ENCODE peak calls at places on chromosomes 11 and 22, in eight cellular contexts. K, D, H, S, X, C, M and W are unnamed samples.

GRCh38 chr11:111283945-111284481 is 14.3 kb upstream of the POU2AF3 start:
- DNase-seq in K (peak), D (peak), H (no peak), S (peak), X (no peak), C (peak), M (no peak), W (no peak)

GRCh38 chr11:130924750-130925149 is 8.5 kb upstream of the SNX19 start:
- DNase-seq in K (no peak), D (no peak), H (no peak), S (no peak), X (no peak), C (no peak), M (no peak), W (no peak)

GRCh38 chr11:78040691-78041379 is 17.8 kb upstream of the KCTD14 start:
- DNase-seq in K (no peak), D (no peak), H (no peak), S (no peak), X (no peak), C (no peak), M (no peak), W (no peak)

GRCh38 chr22:40434101-40434500 is 63.7 kb downstream of the SGSM3 start:
- DNase-seq in K (no peak), D (no peak), H (no peak), S (no peak), X (no peak), C (no peak), M (no peak), W (no peak)

GRCh38 chr11:118051611-118052461 is 25.0 kb upstream of the TMPRSS4 start:
- DNase-seq in K (peak), D (no peak), H (no peak), S (no peak), X (peak), C (no peak), M (no peak), W (peak)

GRCh38 chr11:5992604-5993251 is 5.9 kb upstream of the OR52L1 start:
- DNase-seq in K (no peak), D (no peak), H (no peak), S (no peak), X (no peak), C (no peak), M (peak), W (no peak)

GRCh38 chr11:124784051-124784450 is 16.2 kb downstream of the MSANTD2 start:
- DNase-seq in K (no peak), D (no peak), H (no peak), S (no peak), X (no peak), C (no peak), M (no peak), W (no peak)

GRCh38 chr11:11510939-11511338 is 110.9 kb downstream of the GALNT18 start:
- DNase-seq in K (no peak), D (no peak), H (peak), S (peak), X (no peak), C (peak), M (peak), W (no peak)

GRCh38 chr11:64924910-64925284 is 408 bp downstream of the PPP2R5B start:
- DNase-seq in K (no peak), D (no peak), H (no peak), S (no peak), X (no peak), C (no peak), M (peak), W (no peak)

GRCh38 chr22:39308614-39309363 is 10.6 kb downstream of the RPL3 start:
- DNase-seq in K (peak), D (no peak), H (peak), S (no peak), X (no peak), C (peak), M (no peak), W (no peak)

GRCh38 chr22:30870451-30871345 is 97.9 kb downstream of the MORC2 start:
- DNase-seq in K (no peak), D (peak), H (no peak), S (no peak), X (no peak), C (no peak), M (no peak), W (no peak)

GRCh38 chr11:74449369-74449931 is 17.9 kb downstream of the KCNE3 start:
- DNase-seq in K (peak), D (no peak), H (peak), S (no peak), X (no peak), C (no peak), M (peak), W (peak)

GRCh38 chr11:59144096-59144495 is 1.4 kb downstream of the FAM111A start:
- DNase-seq in K (no peak), D (no peak), H (no peak), S (no peak), X (no peak), C (no peak), M (no peak), W (no peak)

GRCh38 chr11:114076974-114077373 is 17.5 kb downstream of the ZBTB16 start:
- DNase-seq in K (no peak), D (no peak), H (no peak), S (no peak), X (no peak), C (no peak), M (peak), W (no peak)

GRCh38 chr11:65274734-65275682 is 13.2 kb downstream of the POLA2 start:
- DNase-seq in K (peak), D (no peak), H (peak), S (peak), X (peak), C (peak), M (peak), W (peak)

GRCh38 chr22:27804683-27805297 is 3.2 kb upstream of the MN1 start:
- DNase-seq in K (peak), D (no peak), H (peak), S (peak), X (peak), C (peak), M (peak), W (peak)

GRCh38 chr11:62985351-62985750 is 584 bp upstream of the SLC22A6 start:
- DNase-seq in K (no peak), D (no peak), H (no peak), S (no peak), X (no peak), C (no peak), M (no peak), W (no peak)

GRCh38 chr11:84714316-84714780 is 912.8 kb downstream of the DLG2 start:
- DNase-seq in K (peak), D (no peak), H (no peak), S (peak), X (no peak), C (no peak), M (peak), W (no peak)

GRCh38 chr22:24536089-24536488 is 18.8 kb downstream of the GUCD1 start:
- DNase-seq in K (no peak), D (no peak), H (no peak), S (no peak), X (no peak), C (no peak), M (no peak), W (no peak)

GRCh38 chr11:15775051-15775541 is 581.2 kb downstream of the SOX6 start:
- DNase-seq in K (no peak), D (peak), H (no peak), S (no peak), X (no peak), C (no peak), M (no peak), W (no peak)

GRCh38 chr11:128628343-128628673 is 41.0 kb upstream of the ETS1 start:
- DNase-seq in K (no peak), D (no peak), H (no peak), S (no peak), X (no peak), C (no peak), M (no peak), W (no peak)

GRCh38 chr11:17564687-17565042 is 17.6 kb downstream of the OTOG start:
- DNase-seq in K (no peak), D (no peak), H (no peak), S (no peak), X (no peak), C (no peak), M (peak), W (no peak)

GRCh38 chr22:48398181-48398905 is 1429.3 kb downstream of the BRD1 start:
- DNase-seq in K (no peak), D (no peak), H (no peak), S (no peak), X (no peak), C (no peak), M (no peak), W (no peak)

GRCh38 chr11:65663634-65664200 is 1.0 kb upstream of the RELA start:
- DNase-seq in K (peak), D (no peak), H (peak), S (peak), X (peak), C (no peak), M (peak), W (peak)

GRCh38 chr11:120127236-120127635 is 10.7 kb downstream of the TRIM29 start:
- DNase-seq in K (no peak), D (peak), H (no peak), S (no peak), X (no peak), C (no peak), M (no peak), W (no peak)

GRCh38 chr22:19473578-19473977 is 5.4 kb downstream of the UFD1 start:
- DNase-seq in K (no peak), D (no peak), H (no peak), S (no peak), X (no peak), C (no peak), M (no peak), W (no peak)

GRCh38 chr11:130710442-130711101 is 205.7 kb downstream of the SNX19 start:
- DNase-seq in K (no peak), D (no peak), H (no peak), S (no peak), X (no peak), C (no peak), M (no peak), W (no peak)

GRCh38 chr11:125382211-125382807 is 113.8 kb downstream of the FEZ1 start:
- DNase-seq in K (no peak), D (no peak), H (no peak), S (no peak), X (no peak), C (no peak), M (no peak), W (no peak)

GRCh38 chr11:117287668-117288067 is 3.5 kb upstream of the BACE1-AS start:
- DNase-seq in K (no peak), D (no peak), H (no peak), S (no peak), X (no peak), C (no peak), M (no peak), W (no peak)

GRCh38 chr11:45094958-45095690 is 51.3 kb upstream of the PRDM11 start:
- DNase-seq in K (no peak), D (no peak), H (no peak), S (no peak), X (no peak), C (no peak), M (no peak), W (no peak)

GRCh38 chr11:71577469-71578004 is 5.1 kb downstream of the KRTAP5-11 start:
- DNase-seq in K (no peak), D (no peak), H (no peak), S (no peak), X (no peak), C (no peak), M (no peak), W (no peak)

GRCh38 chr11:128501576-128502549 is 85.5 kb downstream of the ETS1 start:
- DNase-seq in K (no peak), D (no peak), H (no peak), S (peak), X (no peak), C (no peak), M (peak), W (no peak)

GRCh38 chr11:126393143-126393542 is 37.7 kb downstream of the ST3GAL4 start:
- DNase-seq in K (no peak), D (peak), H (no peak), S (no peak), X (no peak), C (peak), M (no peak), W (no peak)

GRCh38 chr11:115678942-115679341 is 174.7 kb upstream of the CADM1 start:
- DNase-seq in K (no peak), D (no peak), H (no peak), S (no peak), X (no peak), C (no peak), M (peak), W (no peak)

DNA sequence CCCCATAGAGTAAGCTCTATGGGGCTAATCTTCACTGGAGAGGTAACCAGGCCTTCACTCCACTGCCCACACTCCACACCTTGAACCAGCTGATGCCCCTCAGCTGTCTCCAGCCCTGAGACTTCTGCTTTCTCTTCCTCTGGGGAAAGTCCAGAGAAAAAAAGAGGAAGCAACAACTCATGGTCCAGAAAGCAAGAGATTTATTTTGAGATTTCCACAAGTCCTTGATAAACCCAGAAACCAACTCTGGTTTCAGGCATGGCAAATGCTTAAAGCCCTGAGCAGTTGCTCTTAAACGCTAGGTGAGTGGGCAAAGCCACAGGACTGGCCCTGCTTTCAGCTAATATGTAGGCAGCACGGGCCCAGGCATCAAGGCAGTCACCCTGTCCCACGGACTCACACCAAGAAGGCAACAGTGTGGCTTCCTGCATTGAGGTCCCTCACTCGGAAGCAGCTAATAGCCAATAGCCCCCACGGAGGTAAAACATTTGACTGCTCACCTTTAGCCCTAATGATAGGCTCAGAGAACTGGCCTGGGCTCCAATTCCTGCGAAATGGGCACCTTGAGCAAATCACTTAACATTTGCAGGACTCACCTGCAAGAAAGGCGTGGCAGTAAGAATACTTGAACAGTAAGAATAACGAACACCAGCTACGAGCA is 4.3 kb downstream of the CYB561A3 start:
- DNase-seq in K (no peak), D (no peak), H (no peak), S (no peak), X (peak), C (no peak), M (no peak), W (no peak)
- H3K4me3 ChIP-seq in K (no peak), D (no peak), H (no peak), S (no peak), X (peak), C (no peak), M (no peak), W (no peak)

DNA sequence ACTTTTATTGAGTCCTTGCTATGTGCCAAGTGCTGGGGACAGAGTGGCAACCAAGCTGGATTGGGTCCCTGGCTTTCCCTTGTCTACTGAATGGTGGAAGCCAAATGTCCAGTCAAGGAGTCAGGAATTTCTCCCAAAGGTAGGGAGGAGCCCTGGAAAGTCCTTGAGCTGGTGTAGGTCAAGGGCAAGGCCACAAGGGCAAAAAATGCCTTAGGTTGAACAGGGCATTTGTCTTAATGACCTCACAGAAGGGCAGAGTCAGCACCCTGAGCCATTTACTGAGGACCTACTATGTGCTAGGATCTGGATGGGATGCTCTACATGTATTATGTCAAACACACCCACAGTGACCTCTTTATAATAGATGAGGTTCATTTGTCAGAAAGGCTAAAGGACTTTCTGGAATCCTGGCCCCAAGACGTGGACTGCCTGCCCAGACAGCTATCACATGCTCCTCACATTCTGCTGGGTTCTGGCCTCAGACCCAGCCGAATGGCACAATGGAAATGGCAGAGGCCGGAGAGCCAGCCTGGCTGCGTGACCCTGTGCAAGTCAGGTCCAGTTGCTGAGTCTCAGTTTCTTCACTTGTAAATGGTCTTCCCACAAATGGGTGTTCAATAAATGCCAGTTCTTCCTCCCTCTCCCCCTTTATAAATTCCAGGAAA is 17.7 kb downstream of the MOGAT2 start:
- DNase-seq in K (no peak), D (no peak), H (no peak), S (no peak), X (no peak), C (no peak), M (no peak), W (no peak)
- H3K27ac ChIP-seq in K (no peak), D (no peak), H (no peak), S (peak), X (peak), C (no peak), M (no peak), W (no peak)

GRCh38 chr22:26757496-26757895 is 100.1 kb downstream of the MIAT start:
- DNase-seq in K (no peak), D (no peak), H (no peak), S (no peak), X (no peak), C (no peak), M (no peak), W (no peak)

GRCh38 chr22:26748845-26749244 is 91.5 kb downstream of the MIAT start:
- DNase-seq in K (no peak), D (no peak), H (no peak), S (no peak), X (no peak), C (no peak), M (no peak), W (no peak)

GRCh38 chr22:26751217-26751616 is 93.8 kb downstream of the MIAT start:
- DNase-seq in K (no peak), D (no peak), H (no peak), S (no peak), X (no peak), C (no peak), M (peak), W (no peak)

GRCh38 chr22:26756675-26757293 is 99.4 kb downstream of the MIAT start:
- DNase-seq in K (peak), D (peak), H (no peak), S (peak), X (no peak), C (peak), M (peak), W (peak)

DNA sequence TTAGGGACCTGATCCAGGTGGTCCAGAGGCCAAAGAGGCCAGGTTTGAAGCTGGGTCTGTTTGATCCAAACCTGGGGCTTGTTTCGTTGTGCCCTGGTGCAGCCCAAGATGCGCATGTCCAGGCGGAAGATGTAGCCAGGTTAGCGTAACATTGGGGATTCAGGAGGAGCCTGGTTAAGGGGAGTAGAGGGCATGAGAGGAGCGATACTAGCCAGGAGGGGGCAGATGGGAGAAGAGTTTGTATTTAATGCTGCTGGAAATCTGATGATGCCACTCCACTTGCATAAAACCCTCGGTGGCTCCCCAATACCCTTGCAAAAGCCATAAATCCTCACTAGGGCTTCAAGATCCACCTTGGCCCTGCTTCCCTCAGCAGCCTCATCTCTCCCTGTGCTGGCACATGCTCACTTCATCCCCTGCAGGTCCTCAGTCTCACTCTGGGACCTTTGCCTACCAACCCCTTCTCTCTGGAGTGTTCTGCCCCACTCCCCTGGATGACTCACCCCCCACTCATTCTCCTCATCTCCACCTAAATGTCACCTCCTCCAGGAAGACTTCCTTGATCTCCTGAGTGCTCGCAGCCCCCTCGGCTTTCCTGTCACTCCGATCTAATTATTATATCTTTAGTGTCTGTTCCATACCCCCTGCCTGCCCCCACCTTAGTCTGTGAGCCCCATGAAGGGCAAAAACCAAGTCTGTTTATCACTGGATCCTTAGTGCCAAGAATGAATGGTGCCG is 95.9 kb downstream of the MIAT start:
- DNase-seq in K (no peak), D (no peak), H (no peak), S (no peak), X (no peak), C (no peak), M (peak), W (no peak)
- TF ChIP-seq CTCF in K (no peak), D (no peak), H (no peak), S (no peak), X (no peak), C (no peak), M (peak), W (no peak)

DNA sequence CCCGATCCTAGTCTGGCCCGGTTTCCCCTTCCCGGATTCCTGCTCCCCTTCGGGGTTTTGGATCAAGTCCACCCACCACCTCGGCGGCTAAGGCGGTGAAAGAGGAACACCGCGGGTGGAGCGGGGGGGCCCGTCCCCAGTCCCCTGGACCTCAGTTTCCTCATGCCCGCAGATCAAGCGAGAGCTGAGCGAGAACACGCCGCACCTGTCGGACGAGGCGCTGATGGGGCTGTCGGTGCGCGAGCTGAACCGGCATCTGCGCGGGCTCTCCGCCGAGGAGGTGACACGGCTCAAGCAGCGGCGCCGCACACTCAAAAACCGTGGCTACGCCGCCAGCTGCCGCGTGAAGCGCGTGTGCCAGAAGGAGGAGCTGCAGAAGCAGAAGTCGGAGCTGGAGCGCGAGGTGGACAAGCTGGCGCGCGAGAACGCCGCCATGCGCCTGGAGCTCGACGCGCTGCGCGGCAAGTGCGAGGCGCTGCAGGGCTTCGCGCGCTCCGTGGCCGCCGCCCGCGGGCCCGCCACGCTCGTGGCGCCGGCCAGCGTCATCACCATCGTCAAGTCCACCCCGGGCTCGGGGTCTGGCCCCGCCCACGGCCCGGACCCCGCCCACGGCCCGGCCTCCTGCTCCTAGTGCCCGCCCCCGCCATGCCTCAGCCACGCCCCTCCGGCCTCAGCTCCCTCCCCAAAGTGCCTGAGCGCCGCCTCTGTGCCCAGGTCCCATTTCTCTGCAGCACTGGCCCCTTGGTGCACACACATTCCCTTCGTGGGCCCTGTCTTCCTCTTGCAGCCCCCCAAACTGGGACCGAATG is 12.7 kb downstream of the MAFF start:
- DNase-seq in K (peak), D (peak), H (peak), S (peak), X (peak), C (peak), M (peak), W (peak)
- H3K4me3 ChIP-seq in K (peak), D (peak), H (no peak), S (peak), X (peak), C (no peak), M (peak), W (peak)

GRCh38 chr11:72760543-72761400 is 8.6 kb upstream of the ARAP1 start:
- DNase-seq in K (no peak), D (no peak), H (no peak), S (no peak), X (no peak), C (no peak), M (no peak), W (no peak)
- H3K27ac ChIP-seq in K (no peak), D (no peak), H (no peak), S (peak), X (no peak), C (no peak), M (no peak), W (no peak)